ENCODE peak calls at places on chromosome 21, in eight cellular contexts. One of them, this sample, is unnamed.

GRCh38 chr21:37658994-37659458 is 257.2 kb downstream of the KCNJ6 start:
- DNase-seq in M059J: peak
- DNase-seq in sciatic nerve: no peak
- DNase-seq in stimulated activated CD8-positive, alpha-beta memory T cell treated with anti-CD3 and anti-CD28 coated beads, Interleukin-2, amount 100 ng/mL, for 48 hours: no peak
- DNase-seq in midbrain: no peak
- DNase-seq in SHP77 treated with DMSO at 0.1 percent for 48 hours: no peak
- DNase-seq in GM23248: peak
- DNase-seq in fibroblast of lung: peak
- DNase-seq in this sample: no peak

GRCh38 chr21:38159355-38159754 is 97.4 kb upstream of the KCNJ15 start:
- DNase-seq in M059J: peak
- DNase-seq in sciatic nerve: peak
- DNase-seq in stimulated activated CD8-positive, alpha-beta memory T cell treated with anti-CD3 and anti-CD28 coated beads, Interleukin-2, amount 100 ng/mL, for 48 hours: peak
- DNase-seq in midbrain: peak
- DNase-seq in SHP77 treated with DMSO at 0.1 percent for 48 hours: peak
- DNase-seq in GM23248: peak
- DNase-seq in fibroblast of lung: peak
- DNase-seq in this sample: no peak

GRCh38 chr21:31526040-31526439 is 133.5 kb upstream of the SOD1 start:
- DNase-seq in M059J: peak
- DNase-seq in sciatic nerve: no peak
- DNase-seq in stimulated activated CD8-positive, alpha-beta memory T cell treated with anti-CD3 and anti-CD28 coated beads, Interleukin-2, amount 100 ng/mL, for 48 hours: no peak
- DNase-seq in midbrain: no peak
- DNase-seq in SHP77 treated with DMSO at 0.1 percent for 48 hours: no peak
- DNase-seq in GM23248: no peak
- DNase-seq in fibroblast of lung: no peak
- DNase-seq in this sample: no peak

GRCh38 chr21:36690637-36691538 is 8.0 kb upstream of the SIM2 start:
- DNase-seq in M059J: no peak
- DNase-seq in sciatic nerve: no peak
- DNase-seq in stimulated activated CD8-positive, alpha-beta memory T cell treated with anti-CD3 and anti-CD28 coated beads, Interleukin-2, amount 100 ng/mL, for 48 hours: no peak
- DNase-seq in midbrain: no peak
- DNase-seq in SHP77 treated with DMSO at 0.1 percent for 48 hours: no peak
- DNase-seq in GM23248: peak
- DNase-seq in fibroblast of lung: no peak
- DNase-seq in this sample: no peak

GRCh38 chr21:15141236-15141970 is 76.6 kb upstream of the NRIP1 start:
- DNase-seq in M059J: no peak
- DNase-seq in sciatic nerve: no peak
- DNase-seq in stimulated activated CD8-positive, alpha-beta memory T cell treated with anti-CD3 and anti-CD28 coated beads, Interleukin-2, amount 100 ng/mL, for 48 hours: no peak
- DNase-seq in midbrain: no peak
- DNase-seq in SHP77 treated with DMSO at 0.1 percent for 48 hours: no peak
- DNase-seq in GM23248: no peak
- DNase-seq in fibroblast of lung: no peak
- DNase-seq in this sample: no peak

GRCh38 chr21:25528511-25528910 is 78.8 kb downstream of the MRPL39 start:
- DNase-seq in M059J: peak
- DNase-seq in sciatic nerve: no peak
- DNase-seq in stimulated activated CD8-positive, alpha-beta memory T cell treated with anti-CD3 and anti-CD28 coated beads, Interleukin-2, amount 100 ng/mL, for 48 hours: no peak
- DNase-seq in midbrain: no peak
- DNase-seq in SHP77 treated with DMSO at 0.1 percent for 48 hours: no peak
- DNase-seq in GM23248: no peak
- DNase-seq in fibroblast of lung: no peak
- DNase-seq in this sample: no peak

GRCh38 chr21:41460578-41461527 is 34.8 kb downstream of the MX1 start:
- DNase-seq in M059J: peak
- DNase-seq in sciatic nerve: peak
- DNase-seq in stimulated activated CD8-positive, alpha-beta memory T cell treated with anti-CD3 and anti-CD28 coated beads, Interleukin-2, amount 100 ng/mL, for 48 hours: peak
- DNase-seq in midbrain: peak
- DNase-seq in SHP77 treated with DMSO at 0.1 percent for 48 hours: no peak
- DNase-seq in GM23248: peak
- DNase-seq in fibroblast of lung: peak
- DNase-seq in this sample: no peak

GRCh38 chr21:25412090-25412489 is 195.2 kb downstream of the MRPL39 start:
- DNase-seq in M059J: peak
- DNase-seq in sciatic nerve: no peak
- DNase-seq in stimulated activated CD8-positive, alpha-beta memory T cell treated with anti-CD3 and anti-CD28 coated beads, Interleukin-2, amount 100 ng/mL, for 48 hours: no peak
- DNase-seq in midbrain: no peak
- DNase-seq in SHP77 treated with DMSO at 0.1 percent for 48 hours: no peak
- DNase-seq in GM23248: no peak
- DNase-seq in fibroblast of lung: no peak
- DNase-seq in this sample: no peak

GRCh38 chr21:33542640-33543504 is at the start of gene SON:
- DNase-seq in M059J: peak
- DNase-seq in sciatic nerve: peak
- DNase-seq in stimulated activated CD8-positive, alpha-beta memory T cell treated with anti-CD3 and anti-CD28 coated beads, Interleukin-2, amount 100 ng/mL, for 48 hours: peak
- DNase-seq in midbrain: peak
- DNase-seq in SHP77 treated with DMSO at 0.1 percent for 48 hours: peak
- DNase-seq in GM23248: peak
- DNase-seq in fibroblast of lung: peak
- DNase-seq in this sample: peak

GRCh38 chr21:31161157-31161556 is 122.9 kb upstream of the KRTAP19-8 start:
- DNase-seq in M059J: peak
- DNase-seq in sciatic nerve: no peak
- DNase-seq in stimulated activated CD8-positive, alpha-beta memory T cell treated with anti-CD3 and anti-CD28 coated beads, Interleukin-2, amount 100 ng/mL, for 48 hours: no peak
- DNase-seq in midbrain: peak
- DNase-seq in SHP77 treated with DMSO at 0.1 percent for 48 hours: no peak
- DNase-seq in GM23248: peak
- DNase-seq in fibroblast of lung: peak
- DNase-seq in this sample: no peak

GRCh38 chr21:26719750-26720149 is 125.5 kb downstream of the ADAMTS1 start:
- DNase-seq in M059J: no peak
- DNase-seq in sciatic nerve: no peak
- DNase-seq in stimulated activated CD8-positive, alpha-beta memory T cell treated with anti-CD3 and anti-CD28 coated beads, Interleukin-2, amount 100 ng/mL, for 48 hours: no peak
- DNase-seq in midbrain: no peak
- DNase-seq in SHP77 treated with DMSO at 0.1 percent for 48 hours: peak
- DNase-seq in GM23248: no peak
- DNase-seq in fibroblast of lung: no peak
- DNase-seq in this sample: no peak

GRCh38 chr21:31730687-31731111 is 1.2 kb downstream of the SCAF4 start:
- DNase-seq in M059J: peak
- DNase-seq in sciatic nerve: no peak
- DNase-seq in stimulated activated CD8-positive, alpha-beta memory T cell treated with anti-CD3 and anti-CD28 coated beads, Interleukin-2, amount 100 ng/mL, for 48 hours: no peak
- DNase-seq in midbrain: peak
- DNase-seq in SHP77 treated with DMSO at 0.1 percent for 48 hours: no peak
- DNase-seq in GM23248: peak
- DNase-seq in fibroblast of lung: no peak
- DNase-seq in this sample: no peak

GRCh38 chr21:32270748-32271147 is 8.1 kb downstream of the MIS18A start:
- DNase-seq in M059J: no peak
- DNase-seq in sciatic nerve: no peak
- DNase-seq in stimulated activated CD8-positive, alpha-beta memory T cell treated with anti-CD3 and anti-CD28 coated beads, Interleukin-2, amount 100 ng/mL, for 48 hours: no peak
- DNase-seq in midbrain: no peak
- DNase-seq in SHP77 treated with DMSO at 0.1 percent for 48 hours: no peak
- DNase-seq in GM23248: no peak
- DNase-seq in fibroblast of lung: no peak
- DNase-seq in this sample: no peak

GRCh38 chr21:41501919-41502318 is 6.0 kb downstream of the TMPRSS2 start:
- DNase-seq in M059J: peak
- DNase-seq in sciatic nerve: no peak
- DNase-seq in stimulated activated CD8-positive, alpha-beta memory T cell treated with anti-CD3 and anti-CD28 coated beads, Interleukin-2, amount 100 ng/mL, for 48 hours: no peak
- DNase-seq in midbrain: no peak
- DNase-seq in SHP77 treated with DMSO at 0.1 percent for 48 hours: no peak
- DNase-seq in GM23248: peak
- DNase-seq in fibroblast of lung: no peak
- DNase-seq in this sample: no peak

GRCh38 chr21:37153193-37153934 is 80.3 kb downstream of the TTC3 start:
- DNase-seq in M059J: peak
- DNase-seq in sciatic nerve: no peak
- DNase-seq in stimulated activated CD8-positive, alpha-beta memory T cell treated with anti-CD3 and anti-CD28 coated beads, Interleukin-2, amount 100 ng/mL, for 48 hours: no peak
- DNase-seq in midbrain: no peak
- DNase-seq in SHP77 treated with DMSO at 0.1 percent for 48 hours: no peak
- DNase-seq in GM23248: peak
- DNase-seq in fibroblast of lung: peak
- DNase-seq in this sample: no peak

GRCh38 chr21:15752763-15753407 is 23.1 kb downstream of the USP25 start:
- DNase-seq in M059J: peak
- DNase-seq in sciatic nerve: no peak
- DNase-seq in stimulated activated CD8-positive, alpha-beta memory T cell treated with anti-CD3 and anti-CD28 coated beads, Interleukin-2, amount 100 ng/mL, for 48 hours: no peak
- DNase-seq in midbrain: no peak
- DNase-seq in SHP77 treated with DMSO at 0.1 percent for 48 hours: no peak
- DNase-seq in GM23248: no peak
- DNase-seq in fibroblast of lung: no peak
- DNase-seq in this sample: no peak

GRCh38 chr21:40047993-40048730 is 180.9 kb downstream of the PCP4 start:
- DNase-seq in M059J: no peak
- DNase-seq in sciatic nerve: no peak
- DNase-seq in stimulated activated CD8-positive, alpha-beta memory T cell treated with anti-CD3 and anti-CD28 coated beads, Interleukin-2, amount 100 ng/mL, for 48 hours: no peak
- DNase-seq in midbrain: no peak
- DNase-seq in SHP77 treated with DMSO at 0.1 percent for 48 hours: no peak
- DNase-seq in GM23248: no peak
- DNase-seq in fibroblast of lung: no peak
- DNase-seq in this sample: no peak

GRCh38 chr21:41361053-41361785 is 608 bp upstream of the MX2 start:
- DNase-seq in M059J: no peak
- DNase-seq in sciatic nerve: no peak
- DNase-seq in stimulated activated CD8-positive, alpha-beta memory T cell treated with anti-CD3 and anti-CD28 coated beads, Interleukin-2, amount 100 ng/mL, for 48 hours: no peak
- DNase-seq in midbrain: no peak
- DNase-seq in SHP77 treated with DMSO at 0.1 percent for 48 hours: no peak
- DNase-seq in GM23248: no peak
- DNase-seq in fibroblast of lung: no peak
- DNase-seq in this sample: no peak

GRCh38 chr21:36792505-36792967 is 93.6 kb downstream of the SIM2 start:
- DNase-seq in M059J: peak
- DNase-seq in sciatic nerve: no peak
- DNase-seq in stimulated activated CD8-positive, alpha-beta memory T cell treated with anti-CD3 and anti-CD28 coated beads, Interleukin-2, amount 100 ng/mL, for 48 hours: no peak
- DNase-seq in midbrain: no peak
- DNase-seq in SHP77 treated with DMSO at 0.1 percent for 48 hours: no peak
- DNase-seq in GM23248: peak
- DNase-seq in fibroblast of lung: no peak
- DNase-seq in this sample: no peak

GRCh38 chr21:39387461-39388037 is 38.7 kb upstream of the HMGN1 start:
- DNase-seq in M059J: peak
- DNase-seq in sciatic nerve: peak
- DNase-seq in stimulated activated CD8-positive, alpha-beta memory T cell treated with anti-CD3 and anti-CD28 coated beads, Interleukin-2, amount 100 ng/mL, for 48 hours: peak
- DNase-seq in midbrain: peak
- DNase-seq in SHP77 treated with DMSO at 0.1 percent for 48 hours: peak
- DNase-seq in GM23248: peak
- DNase-seq in fibroblast of lung: peak
- DNase-seq in this sample: peak

GRCh38 chr21:15355066-15355465 is 290.3 kb upstream of the NRIP1 start:
- DNase-seq in M059J: no peak
- DNase-seq in sciatic nerve: no peak
- DNase-seq in stimulated activated CD8-positive, alpha-beta memory T cell treated with anti-CD3 and anti-CD28 coated beads, Interleukin-2, amount 100 ng/mL, for 48 hours: no peak
- DNase-seq in midbrain: no peak
- DNase-seq in SHP77 treated with DMSO at 0.1 percent for 48 hours: no peak
- DNase-seq in GM23248: no peak
- DNase-seq in fibroblast of lung: no peak
- DNase-seq in this sample: no peak

GRCh38 chr21:16395285-16395684 is 665.5 kb downstream of the USP25 start:
- DNase-seq in M059J: no peak
- DNase-seq in sciatic nerve: no peak
- DNase-seq in stimulated activated CD8-positive, alpha-beta memory T cell treated with anti-CD3 and anti-CD28 coated beads, Interleukin-2, amount 100 ng/mL, for 48 hours: no peak
- DNase-seq in midbrain: no peak
- DNase-seq in SHP77 treated with DMSO at 0.1 percent for 48 hours: no peak
- DNase-seq in GM23248: no peak
- DNase-seq in fibroblast of lung: no peak
- DNase-seq in this sample: no peak

GRCh38 chr21:34974162-34974981 is 74.7 kb downstream of the RUNX1 start:
- DNase-seq in M059J: no peak
- DNase-seq in sciatic nerve: no peak
- DNase-seq in stimulated activated CD8-positive, alpha-beta memory T cell treated with anti-CD3 and anti-CD28 coated beads, Interleukin-2, amount 100 ng/mL, for 48 hours: no peak
- DNase-seq in midbrain: no peak
- DNase-seq in SHP77 treated with DMSO at 0.1 percent for 48 hours: no peak
- DNase-seq in GM23248: no peak
- DNase-seq in fibroblast of lung: peak
- DNase-seq in this sample: no peak

GRCh38 chr21:25967566-25968438 is 202.8 kb downstream of the APP start:
- DNase-seq in M059J: peak
- DNase-seq in sciatic nerve: no peak
- DNase-seq in stimulated activated CD8-positive, alpha-beta memory T cell treated with anti-CD3 and anti-CD28 coated beads, Interleukin-2, amount 100 ng/mL, for 48 hours: no peak
- DNase-seq in midbrain: no peak
- DNase-seq in SHP77 treated with DMSO at 0.1 percent for 48 hours: no peak
- DNase-seq in GM23248: no peak
- DNase-seq in fibroblast of lung: no peak
- DNase-seq in this sample: no peak

GRCh38 chr21:37699024-37699770 is 217.1 kb downstream of the KCNJ6 start:
- DNase-seq in M059J: no peak
- DNase-seq in sciatic nerve: no peak
- DNase-seq in stimulated activated CD8-positive, alpha-beta memory T cell treated with anti-CD3 and anti-CD28 coated beads, Interleukin-2, amount 100 ng/mL, for 48 hours: no peak
- DNase-seq in midbrain: no peak
- DNase-seq in SHP77 treated with DMSO at 0.1 percent for 48 hours: no peak
- DNase-seq in GM23248: no peak
- DNase-seq in fibroblast of lung: no peak
- DNase-seq in this sample: no peak

GRCh38 chr21:26170471-26171309 is at the start of gene APP:
- DNase-seq in M059J: peak
- DNase-seq in sciatic nerve: peak
- DNase-seq in stimulated activated CD8-positive, alpha-beta memory T cell treated with anti-CD3 and anti-CD28 coated beads, Interleukin-2, amount 100 ng/mL, for 48 hours: peak
- DNase-seq in midbrain: peak
- DNase-seq in SHP77 treated with DMSO at 0.1 percent for 48 hours: peak
- DNase-seq in GM23248: peak
- DNase-seq in fibroblast of lung: peak
- DNase-seq in this sample: no peak

GRCh38 chr21:15063821-15064575 is 802 bp downstream of the NRIP1 start:
- DNase-seq in M059J: peak
- DNase-seq in sciatic nerve: peak
- DNase-seq in stimulated activated CD8-positive, alpha-beta memory T cell treated with anti-CD3 and anti-CD28 coated beads, Interleukin-2, amount 100 ng/mL, for 48 hours: no peak
- DNase-seq in midbrain: peak
- DNase-seq in SHP77 treated with DMSO at 0.1 percent for 48 hours: no peak
- DNase-seq in GM23248: peak
- DNase-seq in fibroblast of lung: peak
- DNase-seq in this sample: no peak

GRCh38 chr21:44267655-44268142 is 6.0 kb upstream of the DNMT3L start:
- DNase-seq in M059J: no peak
- DNase-seq in sciatic nerve: no peak
- DNase-seq in stimulated activated CD8-positive, alpha-beta memory T cell treated with anti-CD3 and anti-CD28 coated beads, Interleukin-2, amount 100 ng/mL, for 48 hours: no peak
- DNase-seq in midbrain: no peak
- DNase-seq in SHP77 treated with DMSO at 0.1 percent for 48 hours: no peak
- DNase-seq in GM23248: no peak
- DNase-seq in fibroblast of lung: peak
- DNase-seq in this sample: no peak

GRCh38 chr21:41739011-41739410 is 27.8 kb downstream of the RIPK4 start:
- DNase-seq in M059J: no peak
- DNase-seq in sciatic nerve: no peak
- DNase-seq in stimulated activated CD8-positive, alpha-beta memory T cell treated with anti-CD3 and anti-CD28 coated beads, Interleukin-2, amount 100 ng/mL, for 48 hours: no peak
- DNase-seq in midbrain: no peak
- DNase-seq in SHP77 treated with DMSO at 0.1 percent for 48 hours: no peak
- DNase-seq in GM23248: no peak
- DNase-seq in fibroblast of lung: no peak
- DNase-seq in this sample: no peak

GRCh38 chr21:44299458-44300261 is at the start of gene PFKL:
- DNase-seq in M059J: peak
- DNase-seq in sciatic nerve: peak
- DNase-seq in stimulated activated CD8-positive, alpha-beta memory T cell treated with anti-CD3 and anti-CD28 coated beads, Interleukin-2, amount 100 ng/mL, for 48 hours: peak
- DNase-seq in midbrain: peak
- DNase-seq in SHP77 treated with DMSO at 0.1 percent for 48 hours: no peak
- DNase-seq in GM23248: peak
- DNase-seq in fibroblast of lung: peak
- DNase-seq in this sample: no peak

GRCh38 chr21:45834026-45834715 is 147.4 kb upstream of the COL6A1 start:
- DNase-seq in M059J: no peak
- DNase-seq in sciatic nerve: no peak
- DNase-seq in stimulated activated CD8-positive, alpha-beta memory T cell treated with anti-CD3 and anti-CD28 coated beads, Interleukin-2, amount 100 ng/mL, for 48 hours: no peak
- DNase-seq in midbrain: no peak
- DNase-seq in SHP77 treated with DMSO at 0.1 percent for 48 hours: no peak
- DNase-seq in GM23248: no peak
- DNase-seq in fibroblast of lung: no peak
- DNase-seq in this sample: no peak

GRCh38 chr21:25836396-25836795 is 101.6 kb downstream of the GABPA start:
- DNase-seq in M059J: no peak
- DNase-seq in sciatic nerve: no peak
- DNase-seq in stimulated activated CD8-positive, alpha-beta memory T cell treated with anti-CD3 and anti-CD28 coated beads, Interleukin-2, amount 100 ng/mL, for 48 hours: no peak
- DNase-seq in midbrain: no peak
- DNase-seq in SHP77 treated with DMSO at 0.1 percent for 48 hours: no peak
- DNase-seq in GM23248: no peak
- DNase-seq in fibroblast of lung: peak
- DNase-seq in this sample: no peak